ENCODE peak calls at places on chromosomes 3 and 15, in nine cellular contexts. One of them, this sample, is unnamed.

GRCh38 chr3:184389935-184390528 is 10.2 kb downstream of the CHRD start:
- DNase-seq in iris pigment epithelial cell: no peak
- DNase-seq in activated effector memory CD4-positive, alpha-beta T cell treated with Interleukin-2 at 50 U/mL for 16 hours: no peak
- DNase-seq in breast epithelium: no peak
- DNase-seq in dorsolateral prefrontal cortex: no peak
- DNase-seq in NAMALWA: no peak
- DNase-seq in RPMI7951: no peak
- DNase-seq in T follicular helper cell: no peak
- DNase-seq in bronchial epithelial cell: no peak
- DNase-seq in this sample: no peak

GRCh38 chr3:16825617-16826204 is 59.0 kb upstream of the PLCL2 start:
- DNase-seq in activated effector memory CD4-positive, alpha-beta T cell treated with Interleukin-2 at 50 U/mL for 16 hours: no peak
- DNase-seq in RPMI7951: no peak
- DNase-seq in NAMALWA: no peak
- DNase-seq in iris pigment epithelial cell: no peak
- DNase-seq in bronchial epithelial cell: no peak
- DNase-seq in dorsolateral prefrontal cortex: no peak
- DNase-seq in T follicular helper cell: no peak
- DNase-seq in breast epithelium: no peak
- DNase-seq in this sample: no peak

GRCh38 chr3:197533396-197534347 is 22.1 kb downstream of the BDH1 start:
- DNase-seq in activated effector memory CD4-positive, alpha-beta T cell treated with Interleukin-2 at 50 U/mL for 16 hours: no peak
- DNase-seq in bronchial epithelial cell: peak
- DNase-seq in iris pigment epithelial cell: peak
- DNase-seq in T follicular helper cell: no peak
- DNase-seq in NAMALWA: no peak
- DNase-seq in RPMI7951: no peak
- DNase-seq in dorsolateral prefrontal cortex: no peak
- DNase-seq in breast epithelium: no peak
- DNase-seq in this sample: no peak

GRCh38 chr15:42032376-42033213 is 11.8 kb upstream of the PLA2G4E start:
- DNase-seq in bronchial epithelial cell: no peak
- DNase-seq in dorsolateral prefrontal cortex: no peak
- DNase-seq in RPMI7951: no peak
- DNase-seq in T follicular helper cell: no peak
- DNase-seq in breast epithelium: no peak
- DNase-seq in iris pigment epithelial cell: no peak
- DNase-seq in activated effector memory CD4-positive, alpha-beta T cell treated with Interleukin-2 at 50 U/mL for 16 hours: no peak
- DNase-seq in NAMALWA: no peak
- DNase-seq in this sample: no peak

GRCh38 chr3:107588217-107588616 is 65.5 kb downstream of the BBX start:
- DNase-seq in RPMI7951: no peak
- DNase-seq in breast epithelium: no peak
- DNase-seq in iris pigment epithelial cell: peak
- DNase-seq in activated effector memory CD4-positive, alpha-beta T cell treated with Interleukin-2 at 50 U/mL for 16 hours: no peak
- DNase-seq in bronchial epithelial cell: no peak
- DNase-seq in NAMALWA: no peak
- DNase-seq in T follicular helper cell: no peak
- DNase-seq in dorsolateral prefrontal cortex: no peak
- DNase-seq in this sample: no peak

GRCh38 chr3:57848177-57848738 is 92.1 kb downstream of the SLMAP start:
- DNase-seq in NAMALWA: no peak
- DNase-seq in bronchial epithelial cell: no peak
- DNase-seq in dorsolateral prefrontal cortex: no peak
- DNase-seq in iris pigment epithelial cell: no peak
- DNase-seq in activated effector memory CD4-positive, alpha-beta T cell treated with Interleukin-2 at 50 U/mL for 16 hours: no peak
- DNase-seq in breast epithelium: no peak
- DNase-seq in RPMI7951: no peak
- DNase-seq in T follicular helper cell: no peak
- DNase-seq in this sample: no peak

GRCh38 chr3:153026026-153026425 is 136.0 kb upstream of the RAP2B start:
- DNase-seq in T follicular helper cell: no peak
- DNase-seq in breast epithelium: no peak
- DNase-seq in RPMI7951: peak
- DNase-seq in activated effector memory CD4-positive, alpha-beta T cell treated with Interleukin-2 at 50 U/mL for 16 hours: no peak
- DNase-seq in dorsolateral prefrontal cortex: no peak
- DNase-seq in bronchial epithelial cell: peak
- DNase-seq in NAMALWA: peak
- DNase-seq in iris pigment epithelial cell: peak
- DNase-seq in this sample: peak

GRCh38 chr3:48989796-48990635 is at the start of gene P4HTM:
- DNase-seq in dorsolateral prefrontal cortex: peak
- DNase-seq in iris pigment epithelial cell: peak
- DNase-seq in NAMALWA: peak
- DNase-seq in activated effector memory CD4-positive, alpha-beta T cell treated with Interleukin-2 at 50 U/mL for 16 hours: peak
- DNase-seq in breast epithelium: peak
- DNase-seq in T follicular helper cell: peak
- DNase-seq in RPMI7951: peak
- DNase-seq in bronchial epithelial cell: peak
- DNase-seq in this sample: peak

GRCh38 chr3:87997298-87997697 is 61.5 kb downstream of the CGGBP1 start:
- DNase-seq in activated effector memory CD4-positive, alpha-beta T cell treated with Interleukin-2 at 50 U/mL for 16 hours: no peak
- DNase-seq in iris pigment epithelial cell: peak
- DNase-seq in RPMI7951: peak
- DNase-seq in dorsolateral prefrontal cortex: no peak
- DNase-seq in bronchial epithelial cell: peak
- DNase-seq in breast epithelium: no peak
- DNase-seq in T follicular helper cell: no peak
- DNase-seq in NAMALWA: no peak
- DNase-seq in this sample: peak

GRCh38 chr15:39629376-39629775 is 48.5 kb downstream of the THBS1 start:
- DNase-seq in activated effector memory CD4-positive, alpha-beta T cell treated with Interleukin-2 at 50 U/mL for 16 hours: peak
- DNase-seq in T follicular helper cell: peak
- DNase-seq in bronchial epithelial cell: peak
- DNase-seq in NAMALWA: no peak
- DNase-seq in dorsolateral prefrontal cortex: no peak
- DNase-seq in RPMI7951: peak
- DNase-seq in breast epithelium: no peak
- DNase-seq in iris pigment epithelial cell: peak
- DNase-seq in this sample: peak

GRCh38 chr3:28376424-28376823 is 27.8 kb upstream of the AZI2 start:
- DNase-seq in bronchial epithelial cell: peak
- DNase-seq in dorsolateral prefrontal cortex: no peak
- DNase-seq in iris pigment epithelial cell: peak
- DNase-seq in T follicular helper cell: no peak
- DNase-seq in activated effector memory CD4-positive, alpha-beta T cell treated with Interleukin-2 at 50 U/mL for 16 hours: no peak
- DNase-seq in breast epithelium: no peak
- DNase-seq in RPMI7951: no peak
- DNase-seq in NAMALWA: no peak
- DNase-seq in this sample: peak

GRCh38 chr3:127483005-127483641 is 107.4 kb downstream of the TPRA1 start:
- DNase-seq in T follicular helper cell: no peak
- DNase-seq in dorsolateral prefrontal cortex: no peak
- DNase-seq in iris pigment epithelial cell: no peak
- DNase-seq in activated effector memory CD4-positive, alpha-beta T cell treated with Interleukin-2 at 50 U/mL for 16 hours: no peak
- DNase-seq in breast epithelium: no peak
- DNase-seq in RPMI7951: no peak
- DNase-seq in bronchial epithelial cell: no peak
- DNase-seq in NAMALWA: no peak
- DNase-seq in this sample: no peak

GRCh38 chr3:79268422-79268821 is 499.4 kb downstream of the ROBO1 start:
- DNase-seq in breast epithelium: no peak
- DNase-seq in T follicular helper cell: no peak
- DNase-seq in iris pigment epithelial cell: no peak
- DNase-seq in NAMALWA: no peak
- DNase-seq in dorsolateral prefrontal cortex: no peak
- DNase-seq in RPMI7951: no peak
- DNase-seq in bronchial epithelial cell: no peak
- DNase-seq in activated effector memory CD4-positive, alpha-beta T cell treated with Interleukin-2 at 50 U/mL for 16 hours: no peak
- DNase-seq in this sample: no peak

GRCh38 chr3:135917076-135917475 is 48.5 kb upstream of the PPP2R3A start:
- DNase-seq in NAMALWA: no peak
- DNase-seq in bronchial epithelial cell: no peak
- DNase-seq in iris pigment epithelial cell: no peak
- DNase-seq in dorsolateral prefrontal cortex: peak
- DNase-seq in T follicular helper cell: no peak
- DNase-seq in RPMI7951: no peak
- DNase-seq in breast epithelium: no peak
- DNase-seq in activated effector memory CD4-positive, alpha-beta T cell treated with Interleukin-2 at 50 U/mL for 16 hours: no peak
- DNase-seq in this sample: no peak

GRCh38 chr3:53142986-53143385 is 12.8 kb upstream of the RFT1 start:
- DNase-seq in T follicular helper cell: no peak
- DNase-seq in iris pigment epithelial cell: no peak
- DNase-seq in RPMI7951: no peak
- DNase-seq in NAMALWA: no peak
- DNase-seq in activated effector memory CD4-positive, alpha-beta T cell treated with Interleukin-2 at 50 U/mL for 16 hours: no peak
- DNase-seq in bronchial epithelial cell: no peak
- DNase-seq in breast epithelium: no peak
- DNase-seq in dorsolateral prefrontal cortex: no peak
- DNase-seq in this sample: no peak

GRCh38 chr3:9623148-9623547 is 26.2 kb upstream of the MTMR14 start:
- DNase-seq in bronchial epithelial cell: no peak
- DNase-seq in T follicular helper cell: no peak
- DNase-seq in iris pigment epithelial cell: peak
- DNase-seq in activated effector memory CD4-positive, alpha-beta T cell treated with Interleukin-2 at 50 U/mL for 16 hours: no peak
- DNase-seq in RPMI7951: peak
- DNase-seq in breast epithelium: no peak
- DNase-seq in NAMALWA: no peak
- DNase-seq in dorsolateral prefrontal cortex: no peak
- DNase-seq in this sample: peak

GRCh38 chr3:112778298-112779008 is 68.2 kb downstream of the CD200R1L start:
- DNase-seq in breast epithelium: no peak
- DNase-seq in dorsolateral prefrontal cortex: no peak
- DNase-seq in iris pigment epithelial cell: peak
- DNase-seq in activated effector memory CD4-positive, alpha-beta T cell treated with Interleukin-2 at 50 U/mL for 16 hours: no peak
- DNase-seq in RPMI7951: peak
- DNase-seq in NAMALWA: no peak
- DNase-seq in T follicular helper cell: no peak
- DNase-seq in bronchial epithelial cell: peak
- DNase-seq in this sample: peak

GRCh38 chr15:98292442-98293240 is 332.1 kb downstream of the ARRDC4 start:
- DNase-seq in T follicular helper cell: no peak
- DNase-seq in iris pigment epithelial cell: peak
- DNase-seq in breast epithelium: no peak
- DNase-seq in dorsolateral prefrontal cortex: no peak
- DNase-seq in NAMALWA: peak
- DNase-seq in bronchial epithelial cell: peak
- DNase-seq in activated effector memory CD4-positive, alpha-beta T cell treated with Interleukin-2 at 50 U/mL for 16 hours: no peak
- DNase-seq in RPMI7951: peak
- DNase-seq in this sample: peak

GRCh38 chr15:40702077-40702476 is 7.1 kb downstream of the RAD51 start:
- DNase-seq in NAMALWA: peak
- DNase-seq in dorsolateral prefrontal cortex: no peak
- DNase-seq in bronchial epithelial cell: no peak
- DNase-seq in T follicular helper cell: no peak
- DNase-seq in RPMI7951: no peak
- DNase-seq in activated effector memory CD4-positive, alpha-beta T cell treated with Interleukin-2 at 50 U/mL for 16 hours: no peak
- DNase-seq in iris pigment epithelial cell: peak
- DNase-seq in breast epithelium: no peak
- DNase-seq in this sample: peak

GRCh38 chr15:98649621-98649995 is 1.3 kb downstream of the IGF1R start:
- DNase-seq in RPMI7951: peak
- DNase-seq in T follicular helper cell: peak
- DNase-seq in NAMALWA: no peak
- DNase-seq in iris pigment epithelial cell: peak
- DNase-seq in dorsolateral prefrontal cortex: peak
- DNase-seq in breast epithelium: no peak
- DNase-seq in activated effector memory CD4-positive, alpha-beta T cell treated with Interleukin-2 at 50 U/mL for 16 hours: peak
- DNase-seq in bronchial epithelial cell: no peak
- DNase-seq in this sample: peak

GRCh38 chr3:169575381-169575780 is 88.1 kb downstream of the MECOM start:
- DNase-seq in breast epithelium: no peak
- DNase-seq in T follicular helper cell: no peak
- DNase-seq in NAMALWA: no peak
- DNase-seq in RPMI7951: peak
- DNase-seq in dorsolateral prefrontal cortex: no peak
- DNase-seq in iris pigment epithelial cell: peak
- DNase-seq in bronchial epithelial cell: peak
- DNase-seq in activated effector memory CD4-positive, alpha-beta T cell treated with Interleukin-2 at 50 U/mL for 16 hours: no peak
- DNase-seq in this sample: peak

GRCh38 chr15:36495464-36495863 is 84.0 kb upstream of the CDIN1 start:
- DNase-seq in bronchial epithelial cell: no peak
- DNase-seq in activated effector memory CD4-positive, alpha-beta T cell treated with Interleukin-2 at 50 U/mL for 16 hours: no peak
- DNase-seq in NAMALWA: no peak
- DNase-seq in dorsolateral prefrontal cortex: no peak
- DNase-seq in breast epithelium: no peak
- DNase-seq in RPMI7951: no peak
- DNase-seq in iris pigment epithelial cell: no peak
- DNase-seq in T follicular helper cell: no peak
- DNase-seq in this sample: no peak

GRCh38 chr3:11140054-11140712 is 14.1 kb upstream of the HRH1 start:
- DNase-seq in RPMI7951: peak
- DNase-seq in T follicular helper cell: no peak
- DNase-seq in NAMALWA: peak
- DNase-seq in activated effector memory CD4-positive, alpha-beta T cell treated with Interleukin-2 at 50 U/mL for 16 hours: no peak
- DNase-seq in dorsolateral prefrontal cortex: no peak
- DNase-seq in iris pigment epithelial cell: no peak
- DNase-seq in breast epithelium: no peak
- DNase-seq in bronchial epithelial cell: peak
- DNase-seq in this sample: peak

GRCh38 chr3:134562055-134562454 is 76.2 kb downstream of the CEP63 start:
- DNase-seq in iris pigment epithelial cell: no peak
- DNase-seq in activated effector memory CD4-positive, alpha-beta T cell treated with Interleukin-2 at 50 U/mL for 16 hours: no peak
- DNase-seq in NAMALWA: no peak
- DNase-seq in bronchial epithelial cell: no peak
- DNase-seq in breast epithelium: no peak
- DNase-seq in RPMI7951: no peak
- DNase-seq in dorsolateral prefrontal cortex: no peak
- DNase-seq in T follicular helper cell: no peak
- DNase-seq in this sample: no peak

GRCh38 chr3:41991399-41991798 is 29.5 kb upstream of the ULK4 start:
- DNase-seq in RPMI7951: peak
- DNase-seq in activated effector memory CD4-positive, alpha-beta T cell treated with Interleukin-2 at 50 U/mL for 16 hours: no peak
- DNase-seq in dorsolateral prefrontal cortex: no peak
- DNase-seq in bronchial epithelial cell: peak
- DNase-seq in breast epithelium: no peak
- DNase-seq in NAMALWA: no peak
- DNase-seq in iris pigment epithelial cell: no peak
- DNase-seq in T follicular helper cell: no peak
- DNase-seq in this sample: peak

GRCh38 chr3:63344676-63345075 is 66.6 kb downstream of the SYNPR start:
- DNase-seq in bronchial epithelial cell: no peak
- DNase-seq in breast epithelium: no peak
- DNase-seq in NAMALWA: no peak
- DNase-seq in RPMI7951: no peak
- DNase-seq in dorsolateral prefrontal cortex: no peak
- DNase-seq in activated effector memory CD4-positive, alpha-beta T cell treated with Interleukin-2 at 50 U/mL for 16 hours: no peak
- DNase-seq in T follicular helper cell: no peak
- DNase-seq in iris pigment epithelial cell: no peak
- DNase-seq in this sample: no peak

GRCh38 chr3:177420643-177421042 is 223.4 kb upstream of the TBL1XR1 start:
- DNase-seq in NAMALWA: no peak
- DNase-seq in activated effector memory CD4-positive, alpha-beta T cell treated with Interleukin-2 at 50 U/mL for 16 hours: no peak
- DNase-seq in iris pigment epithelial cell: peak
- DNase-seq in T follicular helper cell: no peak
- DNase-seq in RPMI7951: peak
- DNase-seq in dorsolateral prefrontal cortex: no peak
- DNase-seq in breast epithelium: no peak
- DNase-seq in bronchial epithelial cell: no peak
- DNase-seq in this sample: peak

GRCh38 chr3:117898722-117899121 is 1135.9 kb downstream of the IGSF11 start:
- DNase-seq in iris pigment epithelial cell: peak
- DNase-seq in breast epithelium: no peak
- DNase-seq in T follicular helper cell: no peak
- DNase-seq in NAMALWA: peak
- DNase-seq in dorsolateral prefrontal cortex: no peak
- DNase-seq in RPMI7951: no peak
- DNase-seq in bronchial epithelial cell: peak
- DNase-seq in activated effector memory CD4-positive, alpha-beta T cell treated with Interleukin-2 at 50 U/mL for 16 hours: no peak
- DNase-seq in this sample: no peak